ENCODE peak calls at places on chromosomes 7 and 10, in nine cellular contexts. A, F, L, W, H, V, M, J and Q are unnamed samples.

GRCh38 chr7:55077581-55078410 is 59.0 kb downstream of the EGFR start:
- ATAC-seq in A (no peak), F (no peak), L (peak), W (no peak), H (no peak), V (no peak), M (no peak), J (no peak), Q (no peak)

GRCh38 chr7:75966209-75966961 is 28.0 kb downstream of the TMEM120A start:
- ATAC-seq in A (peak), F (no peak), L (peak), W (no peak), H (no peak), V (peak), M (peak), J (no peak), Q (no peak)

GRCh38 chr7:111238891-111239290 is 148.0 kb downstream of the LRRN3 start:
- ATAC-seq in A (no peak), F (no peak), L (no peak), W (no peak), H (no peak), V (no peak), M (no peak), J (no peak), Q (peak)

GRCh38 chr7:22129819-22130580 is 184.3 kb upstream of the CDCA7L start:
- ATAC-seq in A (no peak), F (no peak), L (no peak), W (no peak), H (no peak), V (no peak), M (no peak), J (no peak), Q (no peak)

GRCh38 chr10:35384265-35384868 is 48.1 kb downstream of the CCNY start:
- ATAC-seq in A (no peak), F (no peak), L (no peak), W (no peak), H (no peak), V (no peak), M (no peak), J (peak), Q (no peak)

GRCh38 chr10:112261281-112261822 is 21.8 kb upstream of the TECTB start:
- ATAC-seq in A (no peak), F (no peak), L (no peak), W (no peak), H (no peak), V (no peak), M (no peak), J (no peak), Q (no peak)

GRCh38 chr10:3926675-3927525 is 141.9 kb upstream of the KLF6 start:
- ATAC-seq in A (peak), F (no peak), L (peak), W (peak), H (no peak), V (no peak), M (no peak), J (no peak), Q (no peak)

GRCh38 chr10:49649294-49649693 is 30.2 kb upstream of the C10orf53 start:
- ATAC-seq in A (no peak), F (peak), L (no peak), W (peak), H (no peak), V (no peak), M (no peak), J (peak), Q (no peak)

GRCh38 chr7:19853261-19853832 is 79.9 kb upstream of the TMEM196 start:
- ATAC-seq in A (no peak), F (no peak), L (no peak), W (no peak), H (no peak), V (no peak), M (no peak), J (peak), Q (no peak)